ENCODE peak calls at places on chromosomes 11 and 22, in ten cellular contexts. One of them, this sample, is unnamed.
A peak's percentile ranks its signal among the peaks of the same experiment; 100 is the strongest.

GRCh38 chr11:73152861-73153483 is 10.9 kb upstream of the FCHSD2 start:
- DNase-seq in effector memory CD4-positive, alpha-beta T cell: no peak
- DNase-seq in adipocyte: no peak
- DNase-seq in mesendoderm: no peak
- DNase-seq in iPS DF 6.9: no peak
- DNase-seq in neural progenitor cell: peak; percentile 15
- DNase-seq in neuronal stem cell: no peak
- DNase-seq in lower leg skin: peak; percentile 69
- DNase-seq in lower lobe of right lung: no peak
- DNase-seq in HepG2: no peak
- DNase-seq in this sample: no peak

GRCh38 chr22:44639891-44640617 is 62.0 kb upstream of the PRR5 start:
- DNase-seq in mesendoderm: no peak
- DNase-seq in effector memory CD4-positive, alpha-beta T cell: no peak
- DNase-seq in adipocyte: no peak
- DNase-seq in lower lobe of right lung: peak; percentile 45
- DNase-seq in iPS DF 6.9: no peak
- DNase-seq in neural progenitor cell: no peak
- DNase-seq in HepG2: no peak
- DNase-seq in neuronal stem cell: no peak
- DNase-seq in lower leg skin: no peak
- DNase-seq in this sample: peak; percentile 44

GRCh38 chr22:25564320-25564978 is at the start of gene GRK3:
- DNase-seq in neural progenitor cell: peak; percentile 90
- DNase-seq in neuronal stem cell: peak; percentile 78
- DNase-seq in mesendoderm: peak; percentile 78
- DNase-seq in lower lobe of right lung: peak; percentile 85
- DNase-seq in effector memory CD4-positive, alpha-beta T cell: peak; percentile 1
- DNase-seq in HepG2: no peak
- DNase-seq in lower leg skin: peak; percentile 95
- DNase-seq in adipocyte: peak; percentile 61
- DNase-seq in iPS DF 6.9: peak; percentile 31
- DNase-seq in this sample: peak; percentile 65

GRCh38 chr11:1192741-1193325 is 30.0 kb upstream of the MUC5B start:
- DNase-seq in lower leg skin: peak; percentile 65
- DNase-seq in effector memory CD4-positive, alpha-beta T cell: no peak
- DNase-seq in neural progenitor cell: no peak
- DNase-seq in iPS DF 6.9: no peak
- DNase-seq in mesendoderm: no peak
- DNase-seq in lower lobe of right lung: peak; percentile 15
- DNase-seq in neuronal stem cell: no peak
- DNase-seq in adipocyte: no peak
- DNase-seq in HepG2: no peak
- DNase-seq in this sample: no peak

GRCh38 chr11:96222102-96222501 is 120.9 kb downstream of the MAML2 start:
- DNase-seq in iPS DF 6.9: no peak
- DNase-seq in mesendoderm: no peak
- DNase-seq in neural progenitor cell: no peak
- DNase-seq in lower leg skin: no peak
- DNase-seq in neuronal stem cell: no peak
- DNase-seq in lower lobe of right lung: no peak
- DNase-seq in effector memory CD4-positive, alpha-beta T cell: no peak
- DNase-seq in adipocyte: no peak
- DNase-seq in HepG2: no peak
- DNase-seq in this sample: no peak

GRCh38 chr11:12444601-12445000 is 67.2 kb downstream of the PARVA start:
- DNase-seq in neural progenitor cell: no peak
- DNase-seq in lower lobe of right lung: no peak
- DNase-seq in neuronal stem cell: no peak
- DNase-seq in lower leg skin: no peak
- DNase-seq in mesendoderm: no peak
- DNase-seq in HepG2: no peak
- DNase-seq in iPS DF 6.9: no peak
- DNase-seq in effector memory CD4-positive, alpha-beta T cell: no peak
- DNase-seq in adipocyte: no peak
- DNase-seq in this sample: no peak

GRCh38 chr11:8006349-8006977 is 19.3 kb downstream of the EIF3F start:
- DNase-seq in lower leg skin: peak; percentile 76
- DNase-seq in mesendoderm: peak; percentile 83
- DNase-seq in iPS DF 6.9: no peak
- DNase-seq in HepG2: peak; percentile 63
- DNase-seq in effector memory CD4-positive, alpha-beta T cell: peak; percentile 16
- DNase-seq in adipocyte: peak; percentile 90
- DNase-seq in lower lobe of right lung: no peak
- DNase-seq in neural progenitor cell: peak; percentile 85
- DNase-seq in neuronal stem cell: peak; percentile 66
- DNase-seq in this sample: no peak

GRCh38 chr11:72807021-72807693 is 7.1 kb upstream of the ATG16L2 start:
- DNase-seq in neuronal stem cell: no peak
- DNase-seq in neural progenitor cell: peak; percentile 0
- DNase-seq in iPS DF 6.9: no peak
- DNase-seq in lower lobe of right lung: no peak
- DNase-seq in mesendoderm: no peak
- DNase-seq in adipocyte: peak; percentile 57
- DNase-seq in effector memory CD4-positive, alpha-beta T cell: no peak
- DNase-seq in lower leg skin: no peak
- DNase-seq in HepG2: peak; percentile 72
- DNase-seq in this sample: no peak

GRCh38 chr22:19630614-19631013 is 83.7 kb upstream of the SEPTIN5 start:
- DNase-seq in lower leg skin: peak; percentile 8
- DNase-seq in mesendoderm: no peak
- DNase-seq in neural progenitor cell: no peak
- DNase-seq in HepG2: no peak
- DNase-seq in neuronal stem cell: no peak
- DNase-seq in iPS DF 6.9: no peak
- DNase-seq in adipocyte: no peak
- DNase-seq in effector memory CD4-positive, alpha-beta T cell: no peak
- DNase-seq in lower lobe of right lung: no peak
- DNase-seq in this sample: no peak

GRCh38 chr22:35008213-35008612 is 57.7 kb upstream of the ISX start:
- DNase-seq in HepG2: no peak
- DNase-seq in neuronal stem cell: no peak
- DNase-seq in mesendoderm: no peak
- DNase-seq in lower leg skin: peak; percentile 58
- DNase-seq in adipocyte: no peak
- DNase-seq in effector memory CD4-positive, alpha-beta T cell: no peak
- DNase-seq in lower lobe of right lung: no peak
- DNase-seq in iPS DF 6.9: no peak
- DNase-seq in neural progenitor cell: no peak
- DNase-seq in this sample: no peak

GRCh38 chr11:117910525-117910924 is 18.7 kb downstream of the TMPRSS13 start:
- DNase-seq in adipocyte: no peak
- DNase-seq in lower lobe of right lung: no peak
- DNase-seq in mesendoderm: no peak
- DNase-seq in iPS DF 6.9: no peak
- DNase-seq in neural progenitor cell: no peak
- DNase-seq in lower leg skin: peak; percentile 68
- DNase-seq in HepG2: no peak
- DNase-seq in neuronal stem cell: no peak
- DNase-seq in effector memory CD4-positive, alpha-beta T cell: no peak
- DNase-seq in this sample: no peak

GRCh38 chr11:1126491-1126926 is 31.2 kb upstream of the MUC5AC start:
- DNase-seq in adipocyte: no peak
- DNase-seq in neural progenitor cell: no peak
- DNase-seq in lower lobe of right lung: no peak
- DNase-seq in mesendoderm: no peak
- DNase-seq in HepG2: no peak
- DNase-seq in neuronal stem cell: no peak
- DNase-seq in iPS DF 6.9: no peak
- DNase-seq in lower leg skin: peak; percentile 70
- DNase-seq in effector memory CD4-positive, alpha-beta T cell: no peak
- DNase-seq in this sample: peak; percentile 59

GRCh38 chr11:13358871-13359270 is 81.3 kb downstream of the BMAL1 start:
- DNase-seq in neuronal stem cell: no peak
- DNase-seq in effector memory CD4-positive, alpha-beta T cell: no peak
- DNase-seq in adipocyte: no peak
- DNase-seq in lower lobe of right lung: no peak
- DNase-seq in lower leg skin: no peak
- DNase-seq in HepG2: no peak
- DNase-seq in iPS DF 6.9: no peak
- DNase-seq in neural progenitor cell: no peak
- DNase-seq in mesendoderm: no peak
- DNase-seq in this sample: no peak

GRCh38 chr11:11349870-11350325 is 3.2 kb downstream of the CSNK2A3 start:
- DNase-seq in effector memory CD4-positive, alpha-beta T cell: no peak
- DNase-seq in neuronal stem cell: no peak
- DNase-seq in adipocyte: peak; percentile 20
- DNase-seq in iPS DF 6.9: no peak
- DNase-seq in neural progenitor cell: no peak
- DNase-seq in HepG2: no peak
- DNase-seq in mesendoderm: no peak
- DNase-seq in lower leg skin: no peak
- DNase-seq in lower lobe of right lung: no peak
- DNase-seq in this sample: no peak

DNA sequence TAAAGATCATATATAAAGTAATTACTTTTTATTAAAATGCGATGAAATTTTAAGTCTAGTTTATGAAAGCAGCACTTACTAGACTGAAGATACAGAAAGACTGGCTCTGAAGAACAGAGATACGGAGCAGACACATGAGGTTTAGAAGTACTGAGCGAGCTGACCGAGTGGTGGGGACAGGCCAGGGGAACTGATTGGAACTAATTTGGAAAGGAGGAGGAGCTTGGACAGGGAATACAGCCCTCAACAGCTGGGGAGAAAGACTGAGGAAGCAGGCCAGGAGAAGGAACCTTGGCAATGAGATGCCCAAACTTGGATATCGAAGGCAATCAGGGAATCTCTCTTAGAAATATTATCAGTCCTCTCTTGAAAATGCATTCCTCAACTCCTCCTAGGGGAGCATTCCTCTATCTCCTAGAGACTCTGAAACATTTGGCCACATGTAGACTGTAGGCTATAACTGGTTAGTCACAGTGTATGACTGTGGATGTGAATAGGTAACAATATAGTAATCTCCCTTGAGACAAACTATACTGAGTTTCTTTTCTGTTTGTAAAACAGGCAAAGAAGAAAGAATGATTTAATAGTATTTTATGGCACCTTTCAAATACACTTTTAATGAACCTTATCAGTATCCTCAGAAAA is 284.6 kb downstream of the GUCY1A2 start:
- DNase-seq in adipocyte: peak; percentile 14
- DNase-seq in neural progenitor cell: no peak
- DNase-seq in neuronal stem cell: no peak
- DNase-seq in lower lobe of right lung: no peak
- DNase-seq in HepG2: no peak
- DNase-seq in lower leg skin: no peak
- DNase-seq in effector memory CD4-positive, alpha-beta T cell: no peak
- DNase-seq in mesendoderm: peak; percentile 3
- DNase-seq in iPS DF 6.9: no peak
- DNase-seq in this sample: no peak
- H3K4me3 ChIP-seq in adipocyte: peak overlapping the region; percentile 69
- H3K4me3 ChIP-seq in neural progenitor cell: no peak overlapping the region
- H3K4me3 ChIP-seq in neuronal stem cell: no peak overlapping the region
- H3K4me3 ChIP-seq in lower lobe of right lung: no peak overlapping the region
- H3K4me3 ChIP-seq in HepG2: no peak overlapping the region
- H3K4me3 ChIP-seq in lower leg skin: no peak overlapping the region
- H3K4me3 ChIP-seq in effector memory CD4-positive, alpha-beta T cell: no peak overlapping the region
- H3K4me3 ChIP-seq in mesendoderm: no peak overlapping the region
- H3K4me3 ChIP-seq in iPS DF 6.9: no peak overlapping the region
- H3K4me3 ChIP-seq in this sample: no peak overlapping the region

GRCh38 chr22:32879550-32879949 is 78.0 kb downstream of the TIMP3 start:
- DNase-seq in neuronal stem cell: no peak
- DNase-seq in iPS DF 6.9: no peak
- DNase-seq in mesendoderm: no peak
- DNase-seq in lower leg skin: no peak
- DNase-seq in adipocyte: no peak
- DNase-seq in effector memory CD4-positive, alpha-beta T cell: no peak
- DNase-seq in HepG2: no peak
- DNase-seq in neural progenitor cell: no peak
- DNase-seq in lower lobe of right lung: no peak
- DNase-seq in this sample: no peak
- H3K4me3 ChIP-seq in neuronal stem cell: no peak overlapping the region
- H3K4me3 ChIP-seq in iPS DF 6.9: no peak overlapping the region
- H3K4me3 ChIP-seq in mesendoderm: no peak overlapping the region
- H3K4me3 ChIP-seq in lower leg skin: no peak overlapping the region
- H3K4me3 ChIP-seq in adipocyte: no peak overlapping the region
- H3K4me3 ChIP-seq in effector memory CD4-positive, alpha-beta T cell: no peak overlapping the region
- H3K4me3 ChIP-seq in HepG2: no peak overlapping the region
- H3K4me3 ChIP-seq in neural progenitor cell: no peak overlapping the region
- H3K4me3 ChIP-seq in lower lobe of right lung: no peak overlapping the region
- H3K4me3 ChIP-seq in this sample: no peak overlapping the region

GRCh38 chr22:23002612-23003180 is 67.6 kb upstream of the GNAZ start:
- DNase-seq in iPS DF 6.9: no peak
- DNase-seq in lower leg skin: no peak
- DNase-seq in lower lobe of right lung: no peak
- DNase-seq in neuronal stem cell: no peak
- DNase-seq in neural progenitor cell: no peak
- DNase-seq in effector memory CD4-positive, alpha-beta T cell: no peak
- DNase-seq in adipocyte: no peak
- DNase-seq in mesendoderm: no peak
- DNase-seq in HepG2: no peak
- DNase-seq in this sample: no peak
- H3K4me3 ChIP-seq in iPS DF 6.9: no peak overlapping the region
- H3K4me3 ChIP-seq in lower leg skin: no peak overlapping the region
- H3K4me3 ChIP-seq in lower lobe of right lung: no peak overlapping the region
- H3K4me3 ChIP-seq in neuronal stem cell: no peak overlapping the region
- H3K4me3 ChIP-seq in neural progenitor cell: no peak overlapping the region
- H3K4me3 ChIP-seq in effector memory CD4-positive, alpha-beta T cell: no peak overlapping the region
- H3K4me3 ChIP-seq in adipocyte: no peak overlapping the region
- H3K4me3 ChIP-seq in mesendoderm: no peak overlapping the region
- H3K4me3 ChIP-seq in HepG2: no peak overlapping the region
- H3K4me3 ChIP-seq in this sample: no peak overlapping the region

GRCh38 chr22:16721969-16722368 is 103.2 kb downstream of the XKR3 start:
- DNase-seq in mesendoderm: no peak
- DNase-seq in iPS DF 6.9: no peak
- DNase-seq in neural progenitor cell: no peak
- DNase-seq in lower lobe of right lung: no peak
- DNase-seq in neuronal stem cell: no peak
- DNase-seq in HepG2: no peak
- DNase-seq in lower leg skin: no peak
- DNase-seq in adipocyte: no peak
- DNase-seq in effector memory CD4-positive, alpha-beta T cell: no peak
- DNase-seq in this sample: no peak

DNA sequence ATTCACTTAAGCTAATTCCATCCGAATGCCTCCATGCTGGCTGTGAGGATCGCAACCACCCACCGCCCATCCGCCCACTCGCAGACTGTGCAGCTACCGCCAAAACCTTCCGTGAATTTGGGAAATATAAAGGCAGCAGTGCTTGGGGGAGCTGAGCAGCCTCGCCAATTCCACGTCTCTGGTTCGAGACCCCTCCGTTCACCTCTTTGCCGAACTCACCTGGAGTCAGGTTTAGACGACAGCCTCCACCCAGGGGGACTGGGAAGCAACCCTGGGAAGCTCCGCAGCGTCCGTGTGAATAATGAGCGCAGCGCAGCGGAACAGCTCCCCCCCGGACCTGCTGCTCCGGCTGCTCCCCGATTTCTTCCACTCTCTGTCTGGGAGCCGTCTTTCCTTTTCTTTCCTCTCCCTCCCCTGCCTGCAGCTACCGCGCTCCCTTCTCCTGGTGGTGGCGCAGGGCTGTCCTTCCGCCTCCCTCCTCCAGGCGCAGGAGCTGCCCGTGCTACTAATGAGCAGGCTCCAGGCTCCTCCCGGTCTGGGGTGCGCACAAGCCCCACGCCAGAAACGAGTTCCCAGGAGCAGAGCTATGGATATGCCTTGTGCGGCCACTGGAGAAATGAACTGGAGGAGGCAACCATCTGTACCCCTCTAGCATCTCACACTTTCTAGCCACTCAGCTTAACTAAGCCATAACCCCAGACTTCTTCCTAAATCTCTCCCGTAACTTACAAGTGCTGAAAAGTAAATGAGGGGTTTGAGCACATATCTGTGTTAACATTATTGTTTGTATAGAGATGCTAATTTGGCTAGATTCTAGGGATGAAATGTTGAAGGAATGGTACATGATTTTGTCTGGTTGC is 107.3 kb downstream of the XKR3 start:
- DNase-seq in mesendoderm: no peak
- DNase-seq in neural progenitor cell: no peak
- DNase-seq in effector memory CD4-positive, alpha-beta T cell: no peak
- DNase-seq in iPS DF 6.9: no peak
- DNase-seq in adipocyte: no peak
- DNase-seq in lower leg skin: no peak
- DNase-seq in lower lobe of right lung: no peak
- DNase-seq in HepG2: no peak
- DNase-seq in neuronal stem cell: no peak
- DNase-seq in this sample: no peak
- H3K4me3 ChIP-seq in mesendoderm: no peak overlapping the region
- H3K4me3 ChIP-seq in neural progenitor cell: no peak overlapping the region
- H3K4me3 ChIP-seq in effector memory CD4-positive, alpha-beta T cell: no peak overlapping the region
- H3K4me3 ChIP-seq in iPS DF 6.9: no peak overlapping the region
- H3K4me3 ChIP-seq in adipocyte: peak overlapping the region; percentile 41
- H3K4me3 ChIP-seq in lower leg skin: no peak overlapping the region
- H3K4me3 ChIP-seq in lower lobe of right lung: no peak overlapping the region
- H3K4me3 ChIP-seq in HepG2: no peak overlapping the region
- H3K4me3 ChIP-seq in neuronal stem cell: no peak overlapping the region
- H3K4me3 ChIP-seq in this sample: no peak overlapping the region

This sample was measured in tibial artery.